ENCODE peak calls at places on chromosomes 12 and 14, in nine cellular contexts. One of them, this sample, is unnamed.

GRCh38 chr14:58280954-58281787 is 17.2 kb upstream of the ARID4A start:
- DNase-seq in testis: peak; percentile 86
- DNase-seq in MCF 10A: peak; percentile 67
- DNase-seq in heart right ventricle: no peak
- DNase-seq in left lung: no peak
- DNase-seq in AG09309: peak; percentile 76
- DNase-seq in uterus: peak; percentile 54
- DNase-seq in CD4-positive, alpha-beta T cell: no peak
- DNase-seq in epithelial cell of esophagus: peak; percentile 89
- DNase-seq in this sample: peak; percentile 75

GRCh38 chr12:74111688-74112360 is 425.8 kb upstream of the ATXN7L3B start:
- DNase-seq in testis: no peak
- DNase-seq in MCF 10A: peak; percentile 63
- DNase-seq in heart right ventricle: no peak
- DNase-seq in left lung: no peak
- DNase-seq in AG09309: no peak
- DNase-seq in uterus: no peak
- DNase-seq in CD4-positive, alpha-beta T cell: no peak
- DNase-seq in epithelial cell of esophagus: peak; percentile 89
- DNase-seq in this sample: no peak

GRCh38 chr12:104669057-104669770 is 212.5 kb downstream of the CHST11 start:
- DNase-seq in testis: peak; percentile 83
- DNase-seq in MCF 10A: peak; percentile 68
- DNase-seq in heart right ventricle: peak; percentile 74
- DNase-seq in left lung: peak; percentile 82
- DNase-seq in AG09309: no peak
- DNase-seq in uterus: peak; percentile 46
- DNase-seq in CD4-positive, alpha-beta T cell: no peak
- DNase-seq in epithelial cell of esophagus: peak; percentile 76
- DNase-seq in this sample: no peak

GRCh38 chr12:122851820-122852219 is 16.6 kb downstream of the HIP1R start:
- DNase-seq in testis: no peak
- DNase-seq in MCF 10A: peak; percentile 86
- DNase-seq in heart right ventricle: no peak
- DNase-seq in left lung: no peak
- DNase-seq in AG09309: peak; percentile 35
- DNase-seq in uterus: peak; percentile 59
- DNase-seq in CD4-positive, alpha-beta T cell: no peak
- DNase-seq in epithelial cell of esophagus: peak; percentile 95
- DNase-seq in this sample: peak; percentile 34

GRCh38 chr12:98369601-98370000 is 145.8 kb upstream of the TMPO start:
- DNase-seq in testis: no peak
- DNase-seq in MCF 10A: peak; percentile 82
- DNase-seq in heart right ventricle: no peak
- DNase-seq in left lung: no peak
- DNase-seq in AG09309: no peak
- DNase-seq in uterus: no peak
- DNase-seq in CD4-positive, alpha-beta T cell: no peak
- DNase-seq in epithelial cell of esophagus: peak; percentile 56
- DNase-seq in this sample: no peak

GRCh38 chr12:121803861-121804416 is at the start of gene SETD1B:
- DNase-seq in testis: no peak
- DNase-seq in MCF 10A: peak; percentile 54
- DNase-seq in heart right ventricle: peak; percentile 75
- DNase-seq in left lung: peak; percentile 92
- DNase-seq in AG09309: no peak
- DNase-seq in uterus: peak; percentile 62
- DNase-seq in CD4-positive, alpha-beta T cell: no peak
- DNase-seq in epithelial cell of esophagus: peak; percentile 54
- DNase-seq in this sample: no peak

GRCh38 chr12:97017213-97017612 is 110.2 kb downstream of the NEDD1 start:
- DNase-seq in testis: no peak
- DNase-seq in MCF 10A: no peak
- DNase-seq in heart right ventricle: no peak
- DNase-seq in left lung: no peak
- DNase-seq in AG09309: no peak
- DNase-seq in uterus: no peak
- DNase-seq in CD4-positive, alpha-beta T cell: no peak
- DNase-seq in epithelial cell of esophagus: no peak
- DNase-seq in this sample: no peak

GRCh38 chr12:121628037-121628436 is 1.7 kb downstream of the ORAI1 start:
- DNase-seq in testis: peak; percentile 90
- DNase-seq in MCF 10A: no peak
- DNase-seq in heart right ventricle: no peak
- DNase-seq in left lung: no peak
- DNase-seq in AG09309: no peak
- DNase-seq in uterus: no peak
- DNase-seq in CD4-positive, alpha-beta T cell: no peak
- DNase-seq in epithelial cell of esophagus: peak; percentile 43
- DNase-seq in this sample: no peak

GRCh38 chr14:22472935-22473854 is 115.8 kb downstream of the DAD1 start:
- DNase-seq in testis: peak; percentile 58
- DNase-seq in MCF 10A: peak; percentile 56
- DNase-seq in heart right ventricle: no peak
- DNase-seq in left lung: no peak
- DNase-seq in AG09309: no peak
- DNase-seq in uterus: peak; percentile 40
- DNase-seq in CD4-positive, alpha-beta T cell: no peak
- DNase-seq in epithelial cell of esophagus: peak; percentile 65
- DNase-seq in this sample: no peak

GRCh38 chr12:5498806-5499205 is 66.9 kb downstream of the NTF3 start:
- DNase-seq in testis: no peak
- DNase-seq in MCF 10A: no peak
- DNase-seq in heart right ventricle: no peak
- DNase-seq in left lung: no peak
- DNase-seq in AG09309: no peak
- DNase-seq in uterus: no peak
- DNase-seq in CD4-positive, alpha-beta T cell: no peak
- DNase-seq in epithelial cell of esophagus: no peak
- DNase-seq in this sample: no peak

GRCh38 chr12:80419660-80420059 is 24.4 kb upstream of the PTPRQ start:
- DNase-seq in testis: no peak
- DNase-seq in MCF 10A: no peak
- DNase-seq in heart right ventricle: no peak
- DNase-seq in left lung: no peak
- DNase-seq in AG09309: no peak
- DNase-seq in uterus: no peak
- DNase-seq in CD4-positive, alpha-beta T cell: no peak
- DNase-seq in epithelial cell of esophagus: no peak
- DNase-seq in this sample: no peak

GRCh38 chr12:71871116-71871515 is 31.6 kb downstream of the TBC1D15 start:
- DNase-seq in testis: no peak
- DNase-seq in MCF 10A: peak; percentile 40
- DNase-seq in heart right ventricle: no peak
- DNase-seq in left lung: no peak
- DNase-seq in AG09309: no peak
- DNase-seq in uterus: no peak
- DNase-seq in CD4-positive, alpha-beta T cell: no peak
- DNase-seq in epithelial cell of esophagus: peak; percentile 42
- DNase-seq in this sample: no peak

GRCh38 chr12:32847287-32847686 is 49.3 kb downstream of the PKP2 start:
- DNase-seq in testis: no peak
- DNase-seq in MCF 10A: no peak
- DNase-seq in heart right ventricle: no peak
- DNase-seq in left lung: no peak
- DNase-seq in AG09309: no peak
- DNase-seq in uterus: no peak
- DNase-seq in CD4-positive, alpha-beta T cell: no peak
- DNase-seq in epithelial cell of esophagus: no peak
- DNase-seq in this sample: no peak

GRCh38 chr14:91416744-91417133 is 881 bp downstream of the CCDC88C start:
- DNase-seq in testis: peak; percentile 37
- DNase-seq in MCF 10A: peak; percentile 20
- DNase-seq in heart right ventricle: no peak
- DNase-seq in left lung: no peak
- DNase-seq in AG09309: no peak
- DNase-seq in uterus: no peak
- DNase-seq in CD4-positive, alpha-beta T cell: no peak
- DNase-seq in epithelial cell of esophagus: no peak
- DNase-seq in this sample: no peak

GRCh38 chr14:64727551-64728071 is 23.4 kb downstream of the PLEKHG3 start:
- DNase-seq in testis: no peak
- DNase-seq in MCF 10A: no peak
- DNase-seq in heart right ventricle: no peak
- DNase-seq in left lung: no peak
- DNase-seq in AG09309: no peak
- DNase-seq in uterus: no peak
- DNase-seq in CD4-positive, alpha-beta T cell: no peak
- DNase-seq in epithelial cell of esophagus: no peak
- DNase-seq in this sample: no peak

GRCh38 chr12:71465794-71466193 is 26.2 kb downstream of the LGR5 start:
- DNase-seq in testis: no peak
- DNase-seq in MCF 10A: peak; percentile 30
- DNase-seq in heart right ventricle: no peak
- DNase-seq in left lung: no peak
- DNase-seq in AG09309: no peak
- DNase-seq in uterus: no peak
- DNase-seq in CD4-positive, alpha-beta T cell: no peak
- DNase-seq in epithelial cell of esophagus: no peak
- DNase-seq in this sample: no peak

GRCh38 chr12:20264608-20265114 is 103.7 kb upstream of the PDE3A start:
- DNase-seq in testis: no peak
- DNase-seq in MCF 10A: no peak
- DNase-seq in heart right ventricle: no peak
- DNase-seq in left lung: no peak
- DNase-seq in AG09309: no peak
- DNase-seq in uterus: no peak
- DNase-seq in CD4-positive, alpha-beta T cell: no peak
- DNase-seq in epithelial cell of esophagus: no peak
- DNase-seq in this sample: no peak

GRCh38 chr14:74551001-74551400 is 57.4 kb downstream of the ISCA2 start:
- DNase-seq in testis: no peak
- DNase-seq in MCF 10A: no peak
- DNase-seq in heart right ventricle: no peak
- DNase-seq in left lung: no peak
- DNase-seq in AG09309: no peak
- DNase-seq in uterus: no peak
- DNase-seq in CD4-positive, alpha-beta T cell: no peak
- DNase-seq in epithelial cell of esophagus: no peak
- DNase-seq in this sample: no peak
- TF ChIP-seq CTCF in testis: no peak
- TF ChIP-seq CTCF in MCF 10A: no peak
- TF ChIP-seq CTCF in heart right ventricle: no peak
- TF ChIP-seq CTCF in left lung: no peak
- TF ChIP-seq CTCF in AG09309: no peak
- TF ChIP-seq CTCF in uterus: no peak
- TF ChIP-seq CTCF in CD4-positive, alpha-beta T cell: no peak
- TF ChIP-seq CTCF in epithelial cell of esophagus: no peak
- TF ChIP-seq CTCF in this sample: no peak

DNA sequence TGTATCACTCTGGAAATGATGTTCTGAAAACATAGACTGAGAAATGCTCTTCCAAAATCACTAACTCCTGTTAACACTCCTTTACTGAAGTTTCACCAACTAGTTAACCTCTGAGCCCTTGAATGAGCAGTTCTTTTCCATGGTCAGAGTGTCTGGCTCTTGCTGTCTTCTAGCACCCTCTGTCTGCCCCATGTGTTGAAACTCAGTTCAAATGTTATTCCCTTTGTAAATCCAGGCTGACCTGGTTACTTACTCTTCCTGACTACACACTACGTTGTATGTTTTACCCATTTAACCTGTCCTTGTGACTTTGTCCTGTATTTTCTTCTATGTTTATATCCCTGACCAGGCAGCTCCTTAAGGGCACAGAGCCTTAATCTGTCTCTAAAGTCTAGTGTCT is 388.9 kb upstream of the RPL10L start:
- DNase-seq in testis: peak; percentile 17
- DNase-seq in MCF 10A: peak; percentile 14
- DNase-seq in heart right ventricle: no peak
- DNase-seq in left lung: no peak
- DNase-seq in AG09309: no peak
- DNase-seq in uterus: no peak
- DNase-seq in CD4-positive, alpha-beta T cell: no peak
- DNase-seq in epithelial cell of esophagus: peak; percentile 64
- DNase-seq in this sample: no peak
- TF ChIP-seq CTCF in testis: no peak
- TF ChIP-seq CTCF in MCF 10A: no peak
- TF ChIP-seq CTCF in heart right ventricle: no peak
- TF ChIP-seq CTCF in left lung: no peak
- TF ChIP-seq CTCF in AG09309: no peak
- TF ChIP-seq CTCF in uterus: no peak
- TF ChIP-seq CTCF in CD4-positive, alpha-beta T cell: no peak
- TF ChIP-seq CTCF in epithelial cell of esophagus: peak; percentile 58
- TF ChIP-seq CTCF in this sample: no peak

GRCh38 chr14:104968541-104969401 is 9.4 kb downstream of the AHNAK2 start:
- DNase-seq in testis: no peak
- DNase-seq in MCF 10A: peak; percentile 74
- DNase-seq in heart right ventricle: no peak
- DNase-seq in left lung: peak; percentile 71
- DNase-seq in AG09309: no peak
- DNase-seq in uterus: peak; percentile 79
- DNase-seq in CD4-positive, alpha-beta T cell: no peak
- DNase-seq in epithelial cell of esophagus: peak; percentile 93
- DNase-seq in this sample: peak; percentile 40
- TF ChIP-seq CTCF in testis: no peak
- TF ChIP-seq CTCF in MCF 10A: peak; percentile 17
- TF ChIP-seq CTCF in heart right ventricle: no peak
- TF ChIP-seq CTCF in left lung: no peak
- TF ChIP-seq CTCF in AG09309: no peak
- TF ChIP-seq CTCF in uterus: no peak
- TF ChIP-seq CTCF in CD4-positive, alpha-beta T cell: no peak
- TF ChIP-seq CTCF in epithelial cell of esophagus: no peak
- TF ChIP-seq CTCF in this sample: no peak

GRCh38 chr14:52413729-52414453 is 99.8 kb downstream of the PTGER2 start:
- DNase-seq in testis: no peak
- DNase-seq in MCF 10A: no peak
- DNase-seq in heart right ventricle: no peak
- DNase-seq in left lung: no peak
- DNase-seq in AG09309: peak; percentile 66
- DNase-seq in uterus: no peak
- DNase-seq in CD4-positive, alpha-beta T cell: no peak
- DNase-seq in epithelial cell of esophagus: no peak
- DNase-seq in this sample: no peak

GRCh38 chr14:52422650-52423356 is 108.7 kb downstream of the PTGER2 start:
- DNase-seq in testis: no peak
- DNase-seq in MCF 10A: no peak
- DNase-seq in heart right ventricle: no peak
- DNase-seq in left lung: no peak
- DNase-seq in AG09309: no peak
- DNase-seq in uterus: no peak
- DNase-seq in CD4-positive, alpha-beta T cell: no peak
- DNase-seq in epithelial cell of esophagus: no peak
- DNase-seq in this sample: no peak

GRCh38 chr14:52412426-52412825 is 98.3 kb downstream of the PTGER2 start:
- DNase-seq in testis: no peak
- DNase-seq in MCF 10A: no peak
- DNase-seq in heart right ventricle: no peak
- DNase-seq in left lung: no peak
- DNase-seq in AG09309: no peak
- DNase-seq in uterus: no peak
- DNase-seq in CD4-positive, alpha-beta T cell: no peak
- DNase-seq in epithelial cell of esophagus: no peak
- DNase-seq in this sample: no peak

DNA sequence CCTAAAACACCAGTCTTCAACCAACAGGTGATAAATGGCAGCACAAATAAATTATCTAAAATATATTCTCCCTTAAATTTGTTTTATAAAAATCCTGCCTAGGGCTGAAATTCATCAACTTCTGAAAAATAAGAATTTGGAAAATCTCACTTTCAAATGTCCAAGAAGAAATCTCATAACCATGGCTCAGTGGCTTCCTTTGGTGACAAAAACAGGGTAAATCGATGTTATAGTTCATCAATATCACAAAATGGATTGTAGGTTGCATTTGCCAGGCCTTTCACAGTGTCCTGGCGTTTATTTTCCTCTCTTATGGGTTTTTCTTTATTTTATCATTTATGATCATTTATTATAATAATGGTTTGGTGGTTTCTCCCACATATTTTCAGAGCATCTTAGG is 103.0 kb downstream of the PTGER2 start:
- DNase-seq in testis: no peak
- DNase-seq in MCF 10A: no peak
- DNase-seq in heart right ventricle: no peak
- DNase-seq in left lung: no peak
- DNase-seq in AG09309: no peak
- DNase-seq in uterus: no peak
- DNase-seq in CD4-positive, alpha-beta T cell: no peak
- DNase-seq in epithelial cell of esophagus: no peak
- DNase-seq in this sample: no peak
- TF ChIP-seq CTCF in testis: no peak
- TF ChIP-seq CTCF in MCF 10A: no peak
- TF ChIP-seq CTCF in heart right ventricle: no peak
- TF ChIP-seq CTCF in left lung: no peak
- TF ChIP-seq CTCF in AG09309: no peak
- TF ChIP-seq CTCF in uterus: no peak
- TF ChIP-seq CTCF in CD4-positive, alpha-beta T cell: no peak
- TF ChIP-seq CTCF in epithelial cell of esophagus: no peak
- TF ChIP-seq CTCF in this sample: no peak

This sample was measured in CD14-positive monocyte.